ENCODE peak calls at places on chromosomes 4 and X, in five cellular contexts. N, M, V, P and K are unnamed samples.
A peak's percentile ranks its signal among the peaks of the same experiment; 100 is the strongest.

GRCh38 chr4:15003441-15003890 is 1.2 kb downstream of the CPEB2 start:
- DNase-seq in M (peak; percentile 68), V (no peak), P (peak; percentile 5), N (peak; percentile 16), K (no peak)

GRCh38 chrX:124098089-124098488 is 136.6 kb downstream of the STAG2 start:
- DNase-seq in V (peak; percentile 2), N (peak; percentile 3), P (no peak), M (peak; percentile 55), K (peak; percentile 16)

GRCh38 chr4:122603156-122603574 is 17.7 kb downstream of the IL21 start:
- DNase-seq in P (no peak), N (no peak), M (no peak), V (no peak), K (no peak)

GRCh38 chr4:6608758-6609414 is 31.6 kb upstream of the MRFAP1 start:
- DNase-seq in N (peak; percentile 65), V (no peak), M (no peak), P (no peak), K (no peak)

GRCh38 chr4:173519130-173520101 is 10.6 kb downstream of the HAND2 start:
- DNase-seq in V (no peak), M (no peak), P (no peak), N (peak; percentile 93), K (no peak)

GRCh38 chrX:10175317-10175871 is 18.6 kb downstream of the CLCN4 start:
- DNase-seq in P (no peak), N (no peak), V (no peak), M (no peak), K (no peak)

GRCh38 chr4:47839259-47839658 is 1.4 kb upstream of the CORIN start:
- DNase-seq in P (no peak), M (peak; percentile 48), V (no peak), N (peak; percentile 18), K (no peak)

GRCh38 chr4:85967872-85968271 is 392.0 kb downstream of the MAPK10 start:
- DNase-seq in P (no peak), N (no peak), M (no peak), V (no peak), K (no peak)

GRCh38 chrX:39859991-39860861 is 237.5 kb downstream of the BCOR start:
- DNase-seq in M (no peak), P (no peak), N (peak; percentile 59), V (no peak), K (no peak)

GRCh38 chr4:83535520-83535944 is 376 bp upstream of the GPAT3 start:
- DNase-seq in P (peak; percentile 5), V (peak; percentile 39), N (no peak), M (peak; percentile 16), K (no peak)

GRCh38 chr4:165627128-165627527 is 245.9 kb upstream of the TLL1 start:
- DNase-seq in N (no peak), V (no peak), M (no peak), P (no peak), K (no peak)

GRCh38 chr4:79855081-79855480 is 217.9 kb downstream of the ANTXR2 start:
- DNase-seq in N (no peak), M (no peak), V (no peak), P (no peak), K (no peak)

GRCh38 chr4:109559625-109559982 is 442 bp upstream of the MCUB start:
- DNase-seq in V (no peak), P (no peak), N (no peak), M (no peak), K (no peak)

GRCh38 chrX:72121381-72121780 is 10.3 kb downstream of the RTL5 start:
- DNase-seq in V (peak; percentile 57), N (no peak), P (no peak), M (peak; percentile 39), K (no peak)

GRCh38 chrX:39950035-39950688 is 147.6 kb downstream of the BCOR start:
- DNase-seq in M (no peak), P (no peak), N (peak; percentile 49), V (peak; percentile 2), K (no peak)

GRCh38 chr4:183971938-183972490 is 66.9 kb downstream of the STOX2 start:
- DNase-seq in M (peak; percentile 40), N (no peak), V (no peak), P (no peak), K (no peak)

GRCh38 chr4:42541647-42542046 is 115.3 kb downstream of the ATP8A1 start:
- DNase-seq in N (no peak), M (no peak), V (no peak), P (no peak), K (no peak)

GRCh38 chr4:89158884-89159503 is 47.7 kb downstream of the TIGD2 start:
- DNase-seq in M (peak; percentile 43), P (peak; percentile 25), V (peak; percentile 67), N (peak; percentile 33), K (peak; percentile 32)

GRCh38 chrX:119622356-119623232 is 16.4 kb upstream of the NKRF start:
- DNase-seq in V (no peak), M (no peak), P (no peak), N (no peak), K (no peak)

GRCh38 chr4:38583102-38583501 is 80.9 kb upstream of the KLF3 start:
- DNase-seq in P (no peak), V (no peak), N (peak; percentile 31), M (no peak), K (no peak)

GRCh38 chr4:7067523-7068278 is at the start of gene GRPEL1:
- DNase-seq in N (peak; percentile 99), V (peak; percentile 100), M (peak; percentile 99), P (peak; percentile 93), K (peak; percentile 88)

GRCh38 chr4:15368906-15369305 is 58.9 kb upstream of the C1QTNF7 start:
- DNase-seq in M (peak; percentile 67), N (no peak), P (no peak), V (no peak), K (no peak)

GRCh38 chr4:185640809-185641675 is 105.7 kb upstream of the PDLIM3 start:
- DNase-seq in V (peak; percentile 79), P (peak; percentile 9), N (peak; percentile 57), M (peak; percentile 69), K (peak; percentile 42)

GRCh38 chr4:134911941-134912340 is 710.4 kb upstream of the PABPC4L start:
- DNase-seq in P (no peak), V (no peak), N (no peak), M (no peak), K (no peak)

GRCh38 chrX:40099046-40099968 is 1.5 kb upstream of the BCOR start:
- DNase-seq in V (no peak), P (peak; percentile 55), M (no peak), N (peak; percentile 61), K (no peak)

GRCh38 chr4:139555705-139556070 is 331 bp downstream of the SETD7 start:
- DNase-seq in P (no peak), V (no peak), M (no peak), N (no peak), K (no peak)

GRCh38 chr4:74543247-74543670 is 98.3 kb downstream of the AREG start:
- DNase-seq in N (no peak), P (no peak), V (peak; percentile 17), M (no peak), K (no peak)

GRCh38 chrX:10158279-10158939 is 1.6 kb downstream of the CLCN4 start:
- DNase-seq in M (peak; percentile 20), N (peak; percentile 37), V (no peak), P (peak; percentile 31), K (no peak)

GRCh38 chr4:143420227-143420626 is 83.6 kb downstream of the GAB1 start:
- DNase-seq in P (no peak), N (no peak), M (no peak), V (no peak), K (no peak)

GRCh38 chrX:46967547-46967946 is 55.3 kb downstream of the JADE3 start:
- DNase-seq in V (no peak), P (no peak), M (no peak), N (no peak), K (no peak)